ENCODE peak calls at places on chromosome 19, in eight cellular contexts. Z is cardiac muscle cell, K is ovary, E is esophagus muscularis mucosa, Y is right atrium auricular region, U is hepatocyte, L is dorsolateral prefrontal cortex, M is fibroblast of lung. O is an unnamed sample. For H3K27me3, the result is how much of the 10 kb centered on the place peaks cover.

GRCh38 chr19:48302600-48302959 is 22.8 kb upstream of the EMP3 start:
- DNase-seq in Z (no peak), K (no peak), E (no peak), Y (no peak), U (no peak), L (no peak), M (no peak), O (no peak)

GRCh38 chr19:46383846-46384245 is 29.5 kb downstream of the CCDC8 start:
- DNase-seq in Z (no peak), K (peak), E (no peak), Y (no peak), U (no peak), L (peak), M (no peak), O (no peak)

GRCh38 chr19:46515879-46516350 is 20.2 kb upstream of the PNMA8B start:
- DNase-seq in Z (peak), K (no peak), E (no peak), Y (no peak), U (peak), L (no peak), M (peak), O (peak)

GRCh38 chr19:30305346-30306060 is 66.7 kb upstream of the ZNF536 start:
- DNase-seq in Z (no peak), K (no peak), E (no peak), Y (no peak), U (no peak), L (no peak), M (no peak), O (no peak)

GRCh38 chr19:57633832-57634131 is 814 bp downstream of the ZNF211 start:
- DNase-seq in Z (no peak), K (no peak), E (no peak), Y (no peak), U (no peak), L (no peak), M (no peak), O (no peak)

GRCh38 chr19:39237200-39238184 is 7.3 kb downstream of the IFNL3 start:
- DNase-seq in Z (no peak), K (no peak), E (no peak), Y (no peak), U (peak), L (no peak), M (no peak), O (peak)

GRCh38 chr19:24086974-24087595 is at the start of gene ZNF254:
- DNase-seq in Z (peak), K (peak), E (peak), Y (peak), U (peak), L (peak), M (peak), O (peak)

GRCh38 chr19:7676854-7677253 is at the start of gene MCEMP1:
- DNase-seq in Z (no peak), K (no peak), E (no peak), Y (no peak), U (no peak), L (no peak), M (no peak), O (no peak)

GRCh38 chr19:38388310-38389100 is at the start of gene SPRED3:
- DNase-seq in Z (peak), K (peak), E (no peak), Y (no peak), U (peak), L (peak), M (peak), O (peak)

GRCh38 chr19:17232258-17232657 is 6.2 kb downstream of the OCEL1 start:
- DNase-seq in Z (no peak), K (no peak), E (no peak), Y (no peak), U (no peak), L (no peak), M (no peak), O (no peak)

GRCh38 chr19:55383789-55384575 is at the start of gene TMEM238:
- DNase-seq in Z (peak), K (peak), E (no peak), Y (no peak), U (peak), L (peak), M (peak), O (peak)

GRCh38 chr19:6610934-6611370 is 20.0 kb upstream of the CD70 start:
- DNase-seq in Z (peak), K (no peak), E (no peak), Y (peak), U (no peak), L (no peak), M (peak), O (no peak)

GRCh38 chr19:16886305-16886880 is 2.4 kb upstream of the F2RL3 start:
- DNase-seq in Z (peak), K (peak), E (no peak), Y (peak), U (peak), L (no peak), M (peak), O (no peak)

GRCh38 chr19:44741841-44742352 is 6.6 kb upstream of the BCL3 start:
- DNase-seq in Z (peak), K (peak), E (peak), Y (peak), U (peak), L (peak), M (peak), O (peak)

GRCh38 chr19:16295071-16295470 is 29.6 kb upstream of the KLF2 start:
- DNase-seq in Z (peak), K (peak), E (no peak), Y (no peak), U (peak), L (no peak), M (peak), O (no peak)

GRCh38 chr19:33904681-33905080 is 108.0 kb downstream of the KCTD15 start:
- DNase-seq in Z (peak), K (peak), E (no peak), Y (no peak), U (peak), L (no peak), M (peak), O (peak)

GRCh38 chr19:15424121-15424520 is 5.3 kb upstream of the AKAP8L start:
- DNase-seq in Z (no peak), K (no peak), E (no peak), Y (no peak), U (no peak), L (no peak), M (no peak), O (no peak)

GRCh38 chr19:15421726-15422260 is 3.0 kb upstream of the AKAP8L start:
- DNase-seq in Z (no peak), K (no peak), E (no peak), Y (no peak), U (no peak), L (peak), M (no peak), O (no peak)

GRCh38 chr19:21603431-21604153 is 98.2 kb downstream of the ZNF429 start:
- DNase-seq in Z (no peak), K (no peak), E (no peak), Y (no peak), U (no peak), L (no peak), M (peak), O (no peak)

GRCh38 chr19:53463263-53463662 is 4.3 kb upstream of the ZNF813 start:
- DNase-seq in Z (no peak), K (peak), E (no peak), Y (no peak), U (no peak), L (peak), M (peak), O (peak)

GRCh38 chr19:22052644-22053013 is 345 bp downstream of the ZNF257 start:
- DNase-seq in Z (peak), K (peak), E (no peak), Y (no peak), U (no peak), L (no peak), M (no peak), O (no peak)

GRCh38 chr19:21751379-21751778 is 16.0 kb downstream of the ZNF100 start:
- DNase-seq in Z (peak), K (peak), E (no peak), Y (no peak), U (no peak), L (no peak), M (peak), O (no peak)

GRCh38 chr19:1271528-1272422 is 2.6 kb downstream of the CIRBP start:
- DNase-seq in Z (no peak), K (peak), E (no peak), Y (no peak), U (no peak), L (no peak), M (no peak), O (no peak)

GRCh38 chr19:1274081-1274851 is 1.1 kb upstream of the FAM174C start:
- DNase-seq in Z (no peak), K (peak), E (no peak), Y (no peak), U (no peak), L (no peak), M (no peak), O (peak)

GRCh38 chr19:1270854-1271527 is 1.9 kb downstream of the CIRBP start:
- DNase-seq in Z (no peak), K (peak), E (no peak), Y (no peak), U (no peak), L (no peak), M (no peak), O (no peak)

GRCh38 chr19:1273263-1274041 is 1.9 kb upstream of the FAM174C start:
- DNase-seq in Z (no peak), K (no peak), E (no peak), Y (no peak), U (no peak), L (no peak), M (no peak), O (no peak)

GRCh38 chr19:1272423-1273262 is 2.7 kb upstream of the FAM174C start:
- DNase-seq in Z (no peak), K (no peak), E (no peak), Y (no peak), U (no peak), L (no peak), M (no peak), O (no peak)
- H3K4me3 ChIP-seq in Z (no peak), K (no peak), E (peak), Y (peak), U (no peak), L (peak), M (no peak), O (no peak)

DNA sequence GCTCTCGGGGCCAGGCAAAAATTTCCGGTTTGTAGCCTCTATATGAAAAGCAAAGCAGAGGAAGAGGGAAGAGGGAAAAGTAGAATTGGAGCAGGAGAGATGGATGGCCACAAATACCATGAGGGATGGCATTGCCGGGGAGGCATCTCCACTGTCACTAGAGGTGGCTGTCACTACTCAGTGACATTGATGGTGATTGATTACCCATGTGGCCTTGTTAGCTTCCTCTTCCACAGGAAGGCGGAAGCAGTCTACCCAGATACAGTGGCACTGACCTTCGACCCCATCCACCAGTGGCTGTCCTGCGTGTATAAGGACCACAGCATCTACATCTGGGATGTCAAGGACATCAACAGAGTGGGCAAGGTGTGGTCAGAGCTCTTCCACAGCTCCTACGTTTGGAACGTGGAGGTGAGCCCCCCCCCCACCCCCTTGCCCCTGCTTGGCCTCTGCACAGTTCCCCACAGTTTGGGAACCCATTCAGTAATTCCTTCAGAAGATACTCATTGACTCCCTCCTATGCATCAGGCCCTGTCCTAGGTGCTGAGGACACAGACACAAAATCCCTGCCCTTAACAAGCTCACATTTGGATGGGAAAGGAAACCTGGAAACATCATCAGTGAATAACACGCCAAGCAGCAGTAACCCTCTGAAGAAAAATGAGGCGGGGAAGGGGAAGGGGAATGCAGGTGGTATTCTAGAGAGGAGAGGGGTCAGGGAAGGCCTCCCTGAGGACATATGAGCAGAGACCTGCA is 18.6 kb downstream of the WDR62 start:
- DNase-seq in Z (no peak), K (no peak), E (no peak), Y (no peak), U (no peak), L (no peak), M (no peak), O (no peak)
- H3K27me3 ChIP-seq in Z (under half), K (under half), E (under half), Y (under half), U (under half), L (under half), M (under half), O (under half)

GRCh38 chr19:10223488-10224213 is 7.5 kb downstream of the S1PR2 start:
- DNase-seq in Z (no peak), K (no peak), E (no peak), Y (no peak), U (no peak), L (no peak), M (no peak), O (no peak)
- H3K4me3 ChIP-seq in Z (no peak), K (no peak), E (no peak), Y (no peak), U (no peak), L (no peak), M (no peak), O (no peak)

GRCh38 chr19:51572908-51573307 is 1.8 kb downstream of the ZNF175 start:
- DNase-seq in Z (peak), K (no peak), E (no peak), Y (no peak), U (no peak), L (no peak), M (peak), O (no peak)

GRCh38 chr19:51571599-51571998 is 516 bp downstream of the ZNF175 start:
- DNase-seq in Z (no peak), K (no peak), E (no peak), Y (no peak), U (no peak), L (no peak), M (no peak), O (no peak)

GRCh38 chr19:51570962-51571575 is at the start of gene ZNF175:
- DNase-seq in Z (peak), K (peak), E (peak), Y (peak), U (peak), L (peak), M (peak), O (peak)

GRCh38 chr19:51573331-51573730 is 2.2 kb downstream of the ZNF175 start:
- DNase-seq in Z (peak), K (no peak), E (no peak), Y (no peak), U (no peak), L (no peak), M (peak), O (no peak)

GRCh38 chr19:51572415-51572814 is 1.3 kb downstream of the ZNF175 start:
- DNase-seq in Z (peak), K (no peak), E (no peak), Y (no peak), U (no peak), L (no peak), M (no peak), O (no peak)
- H3K27me3 ChIP-seq in Z (under half), K (under half), E (under half), Y (under half), U (under half), L (under half), M (under half), O (under half)

GRCh38 chr19:535017-535835 is 3.7 kb downstream of the CDC34 start:
- DNase-seq in Z (no peak), K (peak), E (no peak), Y (no peak), U (no peak), L (no peak), M (no peak), O (no peak)
- H3K4me3 ChIP-seq in Z (no peak), K (no peak), E (no peak), Y (no peak), U (no peak), L (no peak), M (no peak), O (no peak)

GRCh38 chr19:49435670-49436069 is 5.7 kb downstream of the SLC17A7 start:
- DNase-seq in Z (no peak), K (no peak), E (no peak), Y (no peak), U (no peak), L (no peak), M (no peak), O (no peak)
- H3K27me3 ChIP-seq in Z (half or more), K (under half), E (half or more), Y (under half), U (half or more), L (half or more), M (half or more), O (half or more)

GRCh38 chr19:13984186-13984585 is 21.9 kb downstream of the RFX1 start:
- DNase-seq in Z (no peak), K (no peak), E (no peak), Y (no peak), U (no peak), L (no peak), M (no peak), O (peak)

GRCh38 chr19:13984875-13985741 is 21.0 kb downstream of the RFX1 start:
- DNase-seq in Z (no peak), K (no peak), E (no peak), Y (no peak), U (no peak), L (no peak), M (no peak), O (no peak)

GRCh38 chr19:13987101-13987890 is 18.8 kb downstream of the RFX1 start:
- DNase-seq in Z (no peak), K (no peak), E (no peak), Y (no peak), U (no peak), L (no peak), M (no peak), O (peak)

GRCh38 chr19:13985771-13986347 is 20.3 kb downstream of the RFX1 start:
- DNase-seq in Z (no peak), K (no peak), E (no peak), Y (no peak), U (no peak), L (no peak), M (no peak), O (peak)

DNA sequence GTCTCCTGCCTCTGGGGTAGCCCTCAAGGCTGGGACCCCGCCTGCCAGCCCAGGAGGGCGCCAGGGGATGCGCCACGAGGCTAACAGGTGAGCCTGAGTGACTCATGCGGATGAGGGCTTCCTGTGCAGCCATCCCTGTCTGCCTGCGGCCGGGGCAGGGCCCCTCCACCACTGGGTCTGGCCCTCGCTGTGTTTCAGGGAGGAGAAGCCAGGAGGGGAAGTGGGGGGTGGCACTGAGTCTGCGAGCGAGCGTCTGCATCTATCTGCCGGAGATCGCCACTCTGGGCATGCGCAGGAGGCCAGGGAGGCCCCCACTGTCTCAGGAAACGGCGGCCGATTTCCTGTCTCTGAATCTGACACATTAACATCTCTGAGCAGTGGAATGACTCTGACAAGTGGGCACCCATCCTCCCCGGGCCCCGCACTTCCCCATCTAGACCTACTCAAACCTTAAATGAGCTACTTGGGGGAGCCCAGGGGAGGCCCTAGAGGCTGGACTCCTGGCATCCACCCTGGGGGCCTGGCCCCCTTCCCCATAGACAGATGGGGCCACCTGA is 19.7 kb downstream of the RFX1 start:
- DNase-seq in Z (peak), K (peak), E (peak), Y (peak), U (peak), L (peak), M (no peak), O (peak)
- H3K4me3 ChIP-seq in Z (no peak), K (no peak), E (no peak), Y (peak), U (no peak), L (peak), M (no peak), O (peak)

GRCh38 chr19:41116261-41116660 is 2.0 kb downstream of the CYP2F1 start:
- DNase-seq in Z (no peak), K (no peak), E (no peak), Y (no peak), U (no peak), L (no peak), M (no peak), O (peak)
- H3K27me3 ChIP-seq in Z (under half), K (under half), E (under half), Y (under half), U (under half), L (under half), M (under half), O (under half)

GRCh38 chr19:2611483-2612464 is 90.7 kb downstream of the GNG7 start:
- DNase-seq in Z (no peak), K (no peak), E (no peak), Y (no peak), U (no peak), L (no peak), M (no peak), O (no peak)
- H3K4me3 ChIP-seq in Z (no peak), K (no peak), E (peak), Y (peak), U (no peak), L (peak), M (no peak), O (no peak)

DNA sequence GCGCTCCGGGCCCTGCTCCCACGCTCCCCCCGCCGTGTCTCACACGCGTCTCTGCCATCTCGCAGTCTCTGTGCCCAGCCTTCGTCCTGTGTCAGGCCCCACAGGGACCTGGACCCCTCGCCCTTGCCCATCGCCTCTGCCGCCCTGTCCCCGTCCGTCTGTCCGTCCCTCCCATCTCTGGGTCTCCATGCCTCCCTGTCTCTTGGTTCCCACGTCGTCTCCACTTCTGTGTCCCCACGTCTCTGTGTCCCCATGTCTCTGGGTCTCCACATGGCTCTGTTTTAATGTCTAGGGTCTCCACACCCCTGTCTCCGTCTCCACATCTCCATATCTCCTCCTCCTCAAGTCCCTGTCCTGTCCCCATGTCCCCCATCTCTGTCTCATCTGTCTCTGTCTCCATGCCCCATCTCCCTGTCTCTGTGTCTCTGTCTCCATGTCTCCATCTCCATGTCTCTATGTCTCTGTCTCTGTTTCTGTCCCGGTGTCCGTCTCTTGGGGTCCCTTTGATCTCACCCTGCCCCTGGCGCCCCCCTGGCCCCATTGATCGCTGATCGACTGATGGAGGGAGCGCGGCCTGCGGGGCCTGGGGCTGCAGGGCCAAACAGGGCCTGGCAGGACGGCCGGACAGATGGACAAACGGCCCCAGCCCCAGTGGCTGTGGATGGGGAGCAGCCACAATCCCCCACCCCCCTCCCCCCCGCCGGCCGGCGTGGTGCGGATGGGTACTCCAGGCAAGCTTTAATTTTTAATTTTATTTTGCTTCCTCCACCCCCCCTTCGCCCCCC is 12.8 kb downstream of the ERFL start:
- DNase-seq in Z (no peak), K (no peak), E (no peak), Y (no peak), U (no peak), L (no peak), M (no peak), O (peak)
- H3K27me3 ChIP-seq in Z (half or more), K (under half), E (half or more), Y (under half), U (half or more), L (under half), M (half or more), O (half or more)

O was measured in H7.